ENCODE peak calls at places on chromosomes 12 and 14, in ten cellular contexts. One of them, this sample, is unnamed.

GRCh38 chr12:65279387-65280112 is 1.1 kb downstream of the MSRB3 start:
- DNase-seq in PC-9: no peak
- DNase-seq in H1: no peak
- DNase-seq in activated naive CD4-positive, alpha-beta T cell treated with anti-CD3 and anti-CD28 coated beads, Interleukin-2, amount 50 U/mL, for 16 hours: no peak
- DNase-seq in RKO: no peak
- DNase-seq in fibroblast of pulmonary artery: peak
- DNase-seq in aorta: peak
- DNase-seq in A549: no peak
- DNase-seq in EH: no peak
- DNase-seq in ELF-1: no peak
- DNase-seq in this sample: no peak

GRCh38 chr14:96261772-96262485 is 5.9 kb downstream of the BDKRB1 start:
- DNase-seq in H1: no peak
- DNase-seq in activated naive CD4-positive, alpha-beta T cell treated with anti-CD3 and anti-CD28 coated beads, Interleukin-2, amount 50 U/mL, for 16 hours: no peak
- DNase-seq in A549: no peak
- DNase-seq in PC-9: no peak
- DNase-seq in ELF-1: no peak
- DNase-seq in EH: no peak
- DNase-seq in RKO: no peak
- DNase-seq in fibroblast of pulmonary artery: no peak
- DNase-seq in aorta: no peak
- DNase-seq in this sample: no peak

GRCh38 chr14:80135305-80136088 is 75.8 kb downstream of the DIO2 start:
- DNase-seq in aorta: no peak
- DNase-seq in ELF-1: no peak
- DNase-seq in fibroblast of pulmonary artery: no peak
- DNase-seq in H1: no peak
- DNase-seq in EH: peak
- DNase-seq in PC-9: no peak
- DNase-seq in RKO: no peak
- DNase-seq in activated naive CD4-positive, alpha-beta T cell treated with anti-CD3 and anti-CD28 coated beads, Interleukin-2, amount 50 U/mL, for 16 hours: no peak
- DNase-seq in A549: no peak
- DNase-seq in this sample: no peak

GRCh38 chr12:94973202-94973601 is 30.3 kb downstream of the NDUFA12 start:
- DNase-seq in RKO: peak
- DNase-seq in activated naive CD4-positive, alpha-beta T cell treated with anti-CD3 and anti-CD28 coated beads, Interleukin-2, amount 50 U/mL, for 16 hours: no peak
- DNase-seq in PC-9: no peak
- DNase-seq in aorta: no peak
- DNase-seq in ELF-1: peak
- DNase-seq in H1: no peak
- DNase-seq in EH: no peak
- DNase-seq in fibroblast of pulmonary artery: peak
- DNase-seq in A549: no peak
- DNase-seq in this sample: no peak

GRCh38 chr12:120710805-120711296 is 593 bp downstream of the UNC119B start:
- DNase-seq in EH: peak
- DNase-seq in fibroblast of pulmonary artery: no peak
- DNase-seq in A549: peak
- DNase-seq in aorta: no peak
- DNase-seq in H1: no peak
- DNase-seq in ELF-1: peak
- DNase-seq in PC-9: peak
- DNase-seq in RKO: peak
- DNase-seq in activated naive CD4-positive, alpha-beta T cell treated with anti-CD3 and anti-CD28 coated beads, Interleukin-2, amount 50 U/mL, for 16 hours: peak
- DNase-seq in this sample: no peak

GRCh38 chr12:8890313-8891084 is 23.8 kb upstream of the PHC1 start:
- DNase-seq in aorta: no peak
- DNase-seq in H1: no peak
- DNase-seq in ELF-1: peak
- DNase-seq in activated naive CD4-positive, alpha-beta T cell treated with anti-CD3 and anti-CD28 coated beads, Interleukin-2, amount 50 U/mL, for 16 hours: peak
- DNase-seq in A549: peak
- DNase-seq in RKO: peak
- DNase-seq in fibroblast of pulmonary artery: peak
- DNase-seq in PC-9: peak
- DNase-seq in EH: peak
- DNase-seq in this sample: peak

GRCh38 chr14:20388159-20388558 is 25.1 kb downstream of the TEP1 start:
- DNase-seq in fibroblast of pulmonary artery: no peak
- DNase-seq in A549: no peak
- DNase-seq in PC-9: no peak
- DNase-seq in EH: no peak
- DNase-seq in H1: no peak
- DNase-seq in activated naive CD4-positive, alpha-beta T cell treated with anti-CD3 and anti-CD28 coated beads, Interleukin-2, amount 50 U/mL, for 16 hours: no peak
- DNase-seq in aorta: no peak
- DNase-seq in RKO: no peak
- DNase-seq in ELF-1: peak
- DNase-seq in this sample: no peak

GRCh38 chr12:80321653-80322052 is 122.4 kb upstream of the PTPRQ start:
- DNase-seq in EH: peak
- DNase-seq in activated naive CD4-positive, alpha-beta T cell treated with anti-CD3 and anti-CD28 coated beads, Interleukin-2, amount 50 U/mL, for 16 hours: no peak
- DNase-seq in PC-9: peak
- DNase-seq in H1: no peak
- DNase-seq in aorta: no peak
- DNase-seq in RKO: no peak
- DNase-seq in A549: no peak
- DNase-seq in fibroblast of pulmonary artery: peak
- DNase-seq in ELF-1: peak
- DNase-seq in this sample: no peak

GRCh38 chr14:66708262-66708661 is 200.3 kb downstream of the GPHN start:
- DNase-seq in A549: no peak
- DNase-seq in aorta: no peak
- DNase-seq in H1: no peak
- DNase-seq in fibroblast of pulmonary artery: peak
- DNase-seq in RKO: no peak
- DNase-seq in ELF-1: no peak
- DNase-seq in PC-9: no peak
- DNase-seq in activated naive CD4-positive, alpha-beta T cell treated with anti-CD3 and anti-CD28 coated beads, Interleukin-2, amount 50 U/mL, for 16 hours: no peak
- DNase-seq in EH: no peak
- DNase-seq in this sample: no peak

GRCh38 chr12:71746983-71747611 is 7.6 kb upstream of the RAB21 start:
- DNase-seq in EH: peak
- DNase-seq in activated naive CD4-positive, alpha-beta T cell treated with anti-CD3 and anti-CD28 coated beads, Interleukin-2, amount 50 U/mL, for 16 hours: peak
- DNase-seq in fibroblast of pulmonary artery: peak
- DNase-seq in ELF-1: peak
- DNase-seq in aorta: no peak
- DNase-seq in PC-9: peak
- DNase-seq in RKO: peak
- DNase-seq in H1: no peak
- DNase-seq in A549: peak
- DNase-seq in this sample: no peak

GRCh38 chr12:2543801-2544200 is 251.0 kb upstream of the FKBP4 start:
- DNase-seq in H1: no peak
- DNase-seq in aorta: no peak
- DNase-seq in A549: no peak
- DNase-seq in fibroblast of pulmonary artery: no peak
- DNase-seq in EH: no peak
- DNase-seq in ELF-1: no peak
- DNase-seq in RKO: no peak
- DNase-seq in PC-9: no peak
- DNase-seq in activated naive CD4-positive, alpha-beta T cell treated with anti-CD3 and anti-CD28 coated beads, Interleukin-2, amount 50 U/mL, for 16 hours: no peak
- DNase-seq in this sample: no peak

GRCh38 chr12:93583993-93584392 is 11.5 kb downstream of the SOCS2 start:
- DNase-seq in ELF-1: no peak
- DNase-seq in PC-9: no peak
- DNase-seq in A549: no peak
- DNase-seq in EH: no peak
- DNase-seq in aorta: no peak
- DNase-seq in RKO: no peak
- DNase-seq in H1: no peak
- DNase-seq in fibroblast of pulmonary artery: no peak
- DNase-seq in activated naive CD4-positive, alpha-beta T cell treated with anti-CD3 and anti-CD28 coated beads, Interleukin-2, amount 50 U/mL, for 16 hours: no peak
- DNase-seq in this sample: no peak

GRCh38 chr12:28578833-28579252 is 388.6 kb downstream of the CCDC91 start:
- DNase-seq in EH: peak
- DNase-seq in H1: no peak
- DNase-seq in PC-9: no peak
- DNase-seq in ELF-1: no peak
- DNase-seq in RKO: no peak
- DNase-seq in aorta: no peak
- DNase-seq in fibroblast of pulmonary artery: no peak
- DNase-seq in activated naive CD4-positive, alpha-beta T cell treated with anti-CD3 and anti-CD28 coated beads, Interleukin-2, amount 50 U/mL, for 16 hours: no peak
- DNase-seq in A549: no peak
- DNase-seq in this sample: no peak

GRCh38 chr12:2574536-2574935 is 220.2 kb upstream of the FKBP4 start:
- DNase-seq in H1: no peak
- DNase-seq in EH: no peak
- DNase-seq in aorta: no peak
- DNase-seq in RKO: no peak
- DNase-seq in activated naive CD4-positive, alpha-beta T cell treated with anti-CD3 and anti-CD28 coated beads, Interleukin-2, amount 50 U/mL, for 16 hours: no peak
- DNase-seq in A549: no peak
- DNase-seq in ELF-1: no peak
- DNase-seq in PC-9: no peak
- DNase-seq in fibroblast of pulmonary artery: no peak
- DNase-seq in this sample: no peak

GRCh38 chr12:122250047-122250446 is 16.2 kb downstream of the VPS33A start:
- DNase-seq in A549: no peak
- DNase-seq in ELF-1: no peak
- DNase-seq in aorta: no peak
- DNase-seq in EH: no peak
- DNase-seq in fibroblast of pulmonary artery: no peak
- DNase-seq in activated naive CD4-positive, alpha-beta T cell treated with anti-CD3 and anti-CD28 coated beads, Interleukin-2, amount 50 U/mL, for 16 hours: no peak
- DNase-seq in RKO: no peak
- DNase-seq in H1: no peak
- DNase-seq in PC-9: no peak
- DNase-seq in this sample: no peak

GRCh38 chr14:95891742-95892141 is 15.1 kb downstream of the TUNAR start:
- DNase-seq in H1: no peak
- DNase-seq in aorta: no peak
- DNase-seq in EH: peak
- DNase-seq in fibroblast of pulmonary artery: peak
- DNase-seq in ELF-1: no peak
- DNase-seq in RKO: peak
- DNase-seq in PC-9: no peak
- DNase-seq in A549: no peak
- DNase-seq in activated naive CD4-positive, alpha-beta T cell treated with anti-CD3 and anti-CD28 coated beads, Interleukin-2, amount 50 U/mL, for 16 hours: no peak
- DNase-seq in this sample: no peak

GRCh38 chr12:31737763-31738162 is 8.9 kb upstream of the AMN1 start:
- DNase-seq in H1: no peak
- DNase-seq in EH: no peak
- DNase-seq in RKO: no peak
- DNase-seq in fibroblast of pulmonary artery: no peak
- DNase-seq in ELF-1: no peak
- DNase-seq in activated naive CD4-positive, alpha-beta T cell treated with anti-CD3 and anti-CD28 coated beads, Interleukin-2, amount 50 U/mL, for 16 hours: peak
- DNase-seq in PC-9: no peak
- DNase-seq in A549: no peak
- DNase-seq in aorta: no peak
- DNase-seq in this sample: no peak

GRCh38 chr14:76773188-76773885 is 12.1 kb downstream of the VASH1 start:
- DNase-seq in activated naive CD4-positive, alpha-beta T cell treated with anti-CD3 and anti-CD28 coated beads, Interleukin-2, amount 50 U/mL, for 16 hours: no peak
- DNase-seq in EH: peak
- DNase-seq in A549: peak
- DNase-seq in RKO: no peak
- DNase-seq in aorta: peak
- DNase-seq in H1: no peak
- DNase-seq in PC-9: peak
- DNase-seq in fibroblast of pulmonary artery: peak
- DNase-seq in ELF-1: no peak
- DNase-seq in this sample: peak

GRCh38 chr12:115216300-115216699 is 532.3 kb upstream of the TBX3 start:
- DNase-seq in ELF-1: no peak
- DNase-seq in EH: no peak
- DNase-seq in fibroblast of pulmonary artery: no peak
- DNase-seq in PC-9: no peak
- DNase-seq in RKO: no peak
- DNase-seq in H1: no peak
- DNase-seq in aorta: no peak
- DNase-seq in activated naive CD4-positive, alpha-beta T cell treated with anti-CD3 and anti-CD28 coated beads, Interleukin-2, amount 50 U/mL, for 16 hours: no peak
- DNase-seq in A549: no peak
- DNase-seq in this sample: no peak

GRCh38 chr14:25953532-25954144 is 644.2 kb downstream of the NOVA1 start:
- DNase-seq in activated naive CD4-positive, alpha-beta T cell treated with anti-CD3 and anti-CD28 coated beads, Interleukin-2, amount 50 U/mL, for 16 hours: no peak
- DNase-seq in RKO: peak
- DNase-seq in A549: no peak
- DNase-seq in ELF-1: no peak
- DNase-seq in fibroblast of pulmonary artery: peak
- DNase-seq in H1: no peak
- DNase-seq in aorta: peak
- DNase-seq in EH: no peak
- DNase-seq in PC-9: no peak
- DNase-seq in this sample: peak

GRCh38 chr14:100692859-100693558 is 33.7 kb upstream of the DLK1 start:
- DNase-seq in H1: peak
- DNase-seq in EH: peak
- DNase-seq in RKO: peak
- DNase-seq in A549: peak
- DNase-seq in ELF-1: peak
- DNase-seq in activated naive CD4-positive, alpha-beta T cell treated with anti-CD3 and anti-CD28 coated beads, Interleukin-2, amount 50 U/mL, for 16 hours: no peak
- DNase-seq in aorta: no peak
- DNase-seq in PC-9: peak
- DNase-seq in fibroblast of pulmonary artery: peak
- DNase-seq in this sample: no peak

GRCh38 chr12:24363177-24363754 is 413.8 kb upstream of the SOX5 start:
- DNase-seq in H1: no peak
- DNase-seq in A549: no peak
- DNase-seq in fibroblast of pulmonary artery: no peak
- DNase-seq in RKO: no peak
- DNase-seq in PC-9: no peak
- DNase-seq in activated naive CD4-positive, alpha-beta T cell treated with anti-CD3 and anti-CD28 coated beads, Interleukin-2, amount 50 U/mL, for 16 hours: no peak
- DNase-seq in EH: no peak
- DNase-seq in ELF-1: no peak
- DNase-seq in aorta: no peak
- DNase-seq in this sample: no peak

GRCh38 chr14:60848066-60848465 is 113.5 kb downstream of the MNAT1 start:
- DNase-seq in fibroblast of pulmonary artery: peak
- DNase-seq in EH: no peak
- DNase-seq in RKO: no peak
- DNase-seq in aorta: no peak
- DNase-seq in H1: no peak
- DNase-seq in ELF-1: no peak
- DNase-seq in A549: no peak
- DNase-seq in PC-9: no peak
- DNase-seq in activated naive CD4-positive, alpha-beta T cell treated with anti-CD3 and anti-CD28 coated beads, Interleukin-2, amount 50 U/mL, for 16 hours: no peak
- DNase-seq in this sample: no peak

GRCh38 chr12:69161835-69162234 is 77.5 kb upstream of the CPSF6 start:
- DNase-seq in RKO: no peak
- DNase-seq in A549: no peak
- DNase-seq in EH: peak
- DNase-seq in PC-9: no peak
- DNase-seq in fibroblast of pulmonary artery: peak
- DNase-seq in H1: no peak
- DNase-seq in activated naive CD4-positive, alpha-beta T cell treated with anti-CD3 and anti-CD28 coated beads, Interleukin-2, amount 50 U/mL, for 16 hours: peak
- DNase-seq in ELF-1: no peak
- DNase-seq in aorta: no peak
- DNase-seq in this sample: no peak

GRCh38 chr14:102903248-102903888 is 19.1 kb upstream of the AMN start:
- DNase-seq in ELF-1: no peak
- DNase-seq in fibroblast of pulmonary artery: no peak
- DNase-seq in H1: no peak
- DNase-seq in A549: no peak
- DNase-seq in RKO: no peak
- DNase-seq in aorta: peak
- DNase-seq in PC-9: no peak
- DNase-seq in activated naive CD4-positive, alpha-beta T cell treated with anti-CD3 and anti-CD28 coated beads, Interleukin-2, amount 50 U/mL, for 16 hours: no peak
- DNase-seq in EH: no peak
- DNase-seq in this sample: peak

GRCh38 chr14:97415907-97416306 is 618.7 kb downstream of the VRK1 start:
- DNase-seq in activated naive CD4-positive, alpha-beta T cell treated with anti-CD3 and anti-CD28 coated beads, Interleukin-2, amount 50 U/mL, for 16 hours: no peak
- DNase-seq in RKO: no peak
- DNase-seq in aorta: no peak
- DNase-seq in A549: no peak
- DNase-seq in PC-9: no peak
- DNase-seq in EH: no peak
- DNase-seq in fibroblast of pulmonary artery: no peak
- DNase-seq in ELF-1: no peak
- DNase-seq in H1: no peak
- DNase-seq in this sample: no peak